ENCODE peak calls at places on chromosomes 12 and 14, in ten cellular contexts. One of them, this sample, is unnamed.

GRCh38 chr14:72434856-72435255 is 459.0 kb downstream of the DPF3 start:
- DNase-seq in heart right ventricle: no peak
- DNase-seq in NB4: no peak
- DNase-seq in stimulated activated naive B cell treated with anti-CD40 and anti-IgM and Interleukin-4, amounts not matched to agents 10 μg/mL and 1 μg/mL and 100 μg/mL, for 72 hours: no peak
- DNase-seq in NCI-H1092 treated with DMSO at 0.1 percent for 48 hours: no peak
- DNase-seq in GM04504: no peak
- DNase-seq in GM10248: no peak
- DNase-seq in left colon: no peak
- DNase-seq in GM13977: no peak
- DNase-seq in left cardiac atrium: no peak
- DNase-seq in this sample: no peak

GRCh38 chr12:109461846-109462766 is 15.0 kb downstream of the KCTD10 start:
- DNase-seq in stimulated activated naive B cell treated with anti-CD40 and anti-IgM and Interleukin-4, amounts not matched to agents 10 μg/mL and 1 μg/mL and 100 μg/mL, for 72 hours: no peak
- DNase-seq in left cardiac atrium: peak
- DNase-seq in GM10248: no peak
- DNase-seq in NCI-H1092 treated with DMSO at 0.1 percent for 48 hours: no peak
- DNase-seq in GM13977: no peak
- DNase-seq in heart right ventricle: peak
- DNase-seq in GM04504: peak
- DNase-seq in NB4: no peak
- DNase-seq in left colon: peak
- DNase-seq in this sample: peak

GRCh38 chr14:61482348-61483206 is 161.2 kb downstream of the PRKCH start:
- DNase-seq in heart right ventricle: no peak
- DNase-seq in GM04504: no peak
- DNase-seq in stimulated activated naive B cell treated with anti-CD40 and anti-IgM and Interleukin-4, amounts not matched to agents 10 μg/mL and 1 μg/mL and 100 μg/mL, for 72 hours: no peak
- DNase-seq in GM13977: no peak
- DNase-seq in NB4: no peak
- DNase-seq in GM10248: no peak
- DNase-seq in left colon: no peak
- DNase-seq in NCI-H1092 treated with DMSO at 0.1 percent for 48 hours: no peak
- DNase-seq in left cardiac atrium: no peak
- DNase-seq in this sample: no peak

GRCh38 chr12:92107094-92107493 is 38.6 kb downstream of the BTG1 start:
- DNase-seq in left colon: no peak
- DNase-seq in NCI-H1092 treated with DMSO at 0.1 percent for 48 hours: no peak
- DNase-seq in stimulated activated naive B cell treated with anti-CD40 and anti-IgM and Interleukin-4, amounts not matched to agents 10 μg/mL and 1 μg/mL and 100 μg/mL, for 72 hours: no peak
- DNase-seq in GM04504: no peak
- DNase-seq in GM10248: no peak
- DNase-seq in NB4: no peak
- DNase-seq in left cardiac atrium: no peak
- DNase-seq in GM13977: no peak
- DNase-seq in heart right ventricle: no peak
- DNase-seq in this sample: no peak

GRCh38 chr14:55354500-55354899 is 57.1 kb downstream of the ATG14 start:
- DNase-seq in stimulated activated naive B cell treated with anti-CD40 and anti-IgM and Interleukin-4, amounts not matched to agents 10 μg/mL and 1 μg/mL and 100 μg/mL, for 72 hours: peak
- DNase-seq in GM10248: peak
- DNase-seq in heart right ventricle: no peak
- DNase-seq in left cardiac atrium: peak
- DNase-seq in NCI-H1092 treated with DMSO at 0.1 percent for 48 hours: peak
- DNase-seq in GM04504: no peak
- DNase-seq in NB4: peak
- DNase-seq in left colon: peak
- DNase-seq in GM13977: peak
- DNase-seq in this sample: no peak

GRCh38 chr14:104294983-104295680 is 156.7 kb downstream of the KIF26A start:
- DNase-seq in stimulated activated naive B cell treated with anti-CD40 and anti-IgM and Interleukin-4, amounts not matched to agents 10 μg/mL and 1 μg/mL and 100 μg/mL, for 72 hours: no peak
- DNase-seq in left cardiac atrium: peak
- DNase-seq in GM04504: no peak
- DNase-seq in NB4: no peak
- DNase-seq in GM13977: no peak
- DNase-seq in NCI-H1092 treated with DMSO at 0.1 percent for 48 hours: no peak
- DNase-seq in left colon: peak
- DNase-seq in GM10248: no peak
- DNase-seq in heart right ventricle: no peak
- DNase-seq in this sample: peak

GRCh38 chr12:32083489-32083888 is 23.2 kb upstream of the BICD1 start:
- DNase-seq in GM10248: no peak
- DNase-seq in GM13977: no peak
- DNase-seq in left cardiac atrium: no peak
- DNase-seq in heart right ventricle: no peak
- DNase-seq in GM04504: peak
- DNase-seq in stimulated activated naive B cell treated with anti-CD40 and anti-IgM and Interleukin-4, amounts not matched to agents 10 μg/mL and 1 μg/mL and 100 μg/mL, for 72 hours: no peak
- DNase-seq in NB4: no peak
- DNase-seq in NCI-H1092 treated with DMSO at 0.1 percent for 48 hours: no peak
- DNase-seq in left colon: no peak
- DNase-seq in this sample: no peak

GRCh38 chr12:89212339-89212771 is 139.9 kb downstream of the DUSP6 start:
- DNase-seq in stimulated activated naive B cell treated with anti-CD40 and anti-IgM and Interleukin-4, amounts not matched to agents 10 μg/mL and 1 μg/mL and 100 μg/mL, for 72 hours: no peak
- DNase-seq in GM10248: no peak
- DNase-seq in NB4: peak
- DNase-seq in left cardiac atrium: peak
- DNase-seq in heart right ventricle: peak
- DNase-seq in NCI-H1092 treated with DMSO at 0.1 percent for 48 hours: no peak
- DNase-seq in left colon: peak
- DNase-seq in GM04504: no peak
- DNase-seq in GM13977: no peak
- DNase-seq in this sample: no peak

GRCh38 chr14:64220466-64220865 is 73.7 kb downstream of the ESR2 start:
- DNase-seq in NCI-H1092 treated with DMSO at 0.1 percent for 48 hours: no peak
- DNase-seq in left colon: no peak
- DNase-seq in GM13977: no peak
- DNase-seq in heart right ventricle: peak
- DNase-seq in stimulated activated naive B cell treated with anti-CD40 and anti-IgM and Interleukin-4, amounts not matched to agents 10 μg/mL and 1 μg/mL and 100 μg/mL, for 72 hours: no peak
- DNase-seq in left cardiac atrium: peak
- DNase-seq in GM10248: no peak
- DNase-seq in NB4: no peak
- DNase-seq in GM04504: no peak
- DNase-seq in this sample: no peak

GRCh38 chr12:97148941-97149559 is 242.0 kb downstream of the NEDD1 start:
- DNase-seq in GM10248: peak
- DNase-seq in NB4: peak
- DNase-seq in NCI-H1092 treated with DMSO at 0.1 percent for 48 hours: no peak
- DNase-seq in left cardiac atrium: peak
- DNase-seq in left colon: no peak
- DNase-seq in GM04504: no peak
- DNase-seq in heart right ventricle: peak
- DNase-seq in stimulated activated naive B cell treated with anti-CD40 and anti-IgM and Interleukin-4, amounts not matched to agents 10 μg/mL and 1 μg/mL and 100 μg/mL, for 72 hours: peak
- DNase-seq in GM13977: peak
- DNase-seq in this sample: peak

GRCh38 chr12:104207416-104207941 is 8.1 kb upstream of the TXNRD1 start:
- DNase-seq in GM04504: no peak
- DNase-seq in GM10248: no peak
- DNase-seq in NB4: no peak
- DNase-seq in left colon: no peak
- DNase-seq in NCI-H1092 treated with DMSO at 0.1 percent for 48 hours: no peak
- DNase-seq in heart right ventricle: no peak
- DNase-seq in left cardiac atrium: no peak
- DNase-seq in stimulated activated naive B cell treated with anti-CD40 and anti-IgM and Interleukin-4, amounts not matched to agents 10 μg/mL and 1 μg/mL and 100 μg/mL, for 72 hours: no peak
- DNase-seq in GM13977: no peak
- DNase-seq in this sample: no peak

GRCh38 chr12:74552201-74552600 is 14.6 kb downstream of the ATXN7L3B start:
- DNase-seq in left colon: no peak
- DNase-seq in NB4: no peak
- DNase-seq in stimulated activated naive B cell treated with anti-CD40 and anti-IgM and Interleukin-4, amounts not matched to agents 10 μg/mL and 1 μg/mL and 100 μg/mL, for 72 hours: no peak
- DNase-seq in GM04504: no peak
- DNase-seq in GM13977: no peak
- DNase-seq in GM10248: no peak
- DNase-seq in heart right ventricle: no peak
- DNase-seq in NCI-H1092 treated with DMSO at 0.1 percent for 48 hours: no peak
- DNase-seq in left cardiac atrium: no peak
- DNase-seq in this sample: no peak

GRCh38 chr12:101925352-101925751 is 48.0 kb downstream of the DRAM1 start:
- DNase-seq in left cardiac atrium: peak
- DNase-seq in left colon: peak
- DNase-seq in NB4: peak
- DNase-seq in GM04504: peak
- DNase-seq in GM13977: no peak
- DNase-seq in heart right ventricle: no peak
- DNase-seq in stimulated activated naive B cell treated with anti-CD40 and anti-IgM and Interleukin-4, amounts not matched to agents 10 μg/mL and 1 μg/mL and 100 μg/mL, for 72 hours: no peak
- DNase-seq in GM10248: no peak
- DNase-seq in NCI-H1092 treated with DMSO at 0.1 percent for 48 hours: no peak
- DNase-seq in this sample: no peak

GRCh38 chr12:122888232-122888752 is 7.6 kb downstream of the VPS37B start:
- DNase-seq in heart right ventricle: peak
- DNase-seq in NCI-H1092 treated with DMSO at 0.1 percent for 48 hours: no peak
- DNase-seq in stimulated activated naive B cell treated with anti-CD40 and anti-IgM and Interleukin-4, amounts not matched to agents 10 μg/mL and 1 μg/mL and 100 μg/mL, for 72 hours: no peak
- DNase-seq in left cardiac atrium: peak
- DNase-seq in NB4: peak
- DNase-seq in GM10248: peak
- DNase-seq in left colon: peak
- DNase-seq in GM04504: no peak
- DNase-seq in GM13977: no peak
- DNase-seq in this sample: no peak

GRCh38 chr12:113221997-113222729 is 899 bp downstream of the TPCN1 start:
- DNase-seq in GM10248: no peak
- DNase-seq in GM13977: no peak
- DNase-seq in stimulated activated naive B cell treated with anti-CD40 and anti-IgM and Interleukin-4, amounts not matched to agents 10 μg/mL and 1 μg/mL and 100 μg/mL, for 72 hours: no peak
- DNase-seq in left colon: no peak
- DNase-seq in GM04504: no peak
- DNase-seq in left cardiac atrium: no peak
- DNase-seq in NB4: peak
- DNase-seq in NCI-H1092 treated with DMSO at 0.1 percent for 48 hours: peak
- DNase-seq in heart right ventricle: no peak
- DNase-seq in this sample: no peak

GRCh38 chr12:123445388-123446344 is 9.2 kb upstream of the RILPL2 start:
- DNase-seq in GM04504: peak
- DNase-seq in GM13977: no peak
- DNase-seq in NCI-H1092 treated with DMSO at 0.1 percent for 48 hours: no peak
- DNase-seq in GM10248: no peak
- DNase-seq in left colon: no peak
- DNase-seq in heart right ventricle: peak
- DNase-seq in stimulated activated naive B cell treated with anti-CD40 and anti-IgM and Interleukin-4, amounts not matched to agents 10 μg/mL and 1 μg/mL and 100 μg/mL, for 72 hours: no peak
- DNase-seq in left cardiac atrium: peak
- DNase-seq in NB4: no peak
- DNase-seq in this sample: no peak

GRCh38 chr14:66662374-66662773 is 154.4 kb downstream of the GPHN start:
- DNase-seq in stimulated activated naive B cell treated with anti-CD40 and anti-IgM and Interleukin-4, amounts not matched to agents 10 μg/mL and 1 μg/mL and 100 μg/mL, for 72 hours: no peak
- DNase-seq in heart right ventricle: no peak
- DNase-seq in NB4: peak
- DNase-seq in GM13977: no peak
- DNase-seq in left colon: no peak
- DNase-seq in GM04504: no peak
- DNase-seq in left cardiac atrium: no peak
- DNase-seq in NCI-H1092 treated with DMSO at 0.1 percent for 48 hours: no peak
- DNase-seq in GM10248: no peak
- DNase-seq in this sample: no peak

This sample was measured in sciatic nerve.